ENCODE peak calls at places on chromosomes 3 and 15, in seven cellular contexts. V is K562, Q is SK-N-SH, X is HepG2, R is H1, L is HCT116, F is GM12878. O is an unnamed sample.

GRCh38 chr3:61650276-61650675 is 88.9 kb downstream of the PTPRG start:
- DNase-seq in L (no peak), X (no peak), Q (no peak), F (no peak), R (no peak), V (no peak), O (no peak)

GRCh38 chr15:34154725-34155204 is 52.9 kb downstream of the PGBD4 start:
- DNase-seq in F (no peak), Q (no peak), L (peak), X (no peak), V (no peak), R (no peak), O (no peak)

GRCh38 chr15:71820127-71820526 is 9.8 kb downstream of the NR2E3 start:
- DNase-seq in V (no peak), L (no peak), Q (no peak), R (no peak), X (no peak), F (no peak), O (no peak)

GRCh38 chr3:69719292-69719691 is 20.0 kb upstream of the MITF start:
- DNase-seq in X (no peak), R (no peak), F (no peak), L (no peak), V (no peak), Q (no peak), O (no peak)

GRCh38 chr3:45976191-45977091 is 19.2 kb downstream of the FYCO1 start:
- DNase-seq in Q (no peak), L (no peak), X (no peak), R (no peak), V (no peak), F (no peak), O (peak)

GRCh38 chr3:11282250-11283125 is 10.3 kb downstream of the ATG7 start:
- DNase-seq in X (no peak), F (no peak), L (no peak), R (no peak), V (no peak), Q (no peak), O (no peak)

GRCh38 chr3:180871901-180872300 is 40.6 kb upstream of the FXR1 start:
- DNase-seq in Q (no peak), V (no peak), F (no peak), X (no peak), R (no peak), L (no peak), O (no peak)

GRCh38 chr3:155676252-155676981 is 68.5 kb downstream of the PLCH1 start:
- DNase-seq in X (no peak), V (no peak), Q (peak), R (no peak), L (no peak), F (no peak), O (peak)

GRCh38 chr3:107988464-107989156 is 102.2 kb downstream of the CD47 start:
- DNase-seq in R (no peak), F (no peak), Q (no peak), L (no peak), X (no peak), V (no peak), O (no peak)

DNA sequence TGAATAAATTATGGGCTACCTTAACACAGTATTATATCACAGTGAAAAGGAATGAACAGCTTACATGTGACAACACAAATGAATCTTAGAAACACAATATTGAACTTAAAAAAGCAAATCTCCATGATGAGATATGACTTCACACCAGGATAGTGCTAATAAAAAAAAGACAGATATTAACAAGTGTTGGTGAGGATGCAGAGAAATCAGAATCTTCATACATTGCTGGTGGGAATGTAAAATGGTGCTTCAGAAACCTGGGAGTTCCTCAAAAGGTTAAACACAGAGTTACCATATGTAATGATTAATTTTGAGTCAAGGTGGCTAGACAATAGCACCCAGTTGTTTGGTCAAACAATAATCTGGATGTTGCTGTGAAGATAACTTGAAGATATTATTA is 51.4 kb downstream of the HSPBAP1 start:
- DNase-seq in V (no peak), Q (no peak), L (no peak), X (no peak), F (no peak), R (no peak), O (no peak)
- TF ChIP-seq JUND in V (no peak), Q (no peak), L (no peak), X (no peak), F (no peak), R (no peak), O (no peak)

GRCh38 chr3:106261396-106261795 is 392.6 kb upstream of the CBLB start:
- DNase-seq in V (no peak), X (no peak), F (no peak), L (no peak), Q (no peak), R (no peak), O (no peak)
- TF ChIP-seq JUND in V (no peak), X (no peak), F (no peak), L (no peak), Q (no peak), R (no peak), O (no peak)

GRCh38 chr3:127428344-127429001 is 140.6 kb upstream of the PRR20G start:
- DNase-seq in X (no peak), R (peak), L (peak), V (no peak), Q (no peak), F (no peak), O (no peak)
- TF ChIP-seq JUND in X (no peak), R (no peak), L (no peak), V (no peak), Q (no peak), F (no peak), O (no peak)

DNA sequence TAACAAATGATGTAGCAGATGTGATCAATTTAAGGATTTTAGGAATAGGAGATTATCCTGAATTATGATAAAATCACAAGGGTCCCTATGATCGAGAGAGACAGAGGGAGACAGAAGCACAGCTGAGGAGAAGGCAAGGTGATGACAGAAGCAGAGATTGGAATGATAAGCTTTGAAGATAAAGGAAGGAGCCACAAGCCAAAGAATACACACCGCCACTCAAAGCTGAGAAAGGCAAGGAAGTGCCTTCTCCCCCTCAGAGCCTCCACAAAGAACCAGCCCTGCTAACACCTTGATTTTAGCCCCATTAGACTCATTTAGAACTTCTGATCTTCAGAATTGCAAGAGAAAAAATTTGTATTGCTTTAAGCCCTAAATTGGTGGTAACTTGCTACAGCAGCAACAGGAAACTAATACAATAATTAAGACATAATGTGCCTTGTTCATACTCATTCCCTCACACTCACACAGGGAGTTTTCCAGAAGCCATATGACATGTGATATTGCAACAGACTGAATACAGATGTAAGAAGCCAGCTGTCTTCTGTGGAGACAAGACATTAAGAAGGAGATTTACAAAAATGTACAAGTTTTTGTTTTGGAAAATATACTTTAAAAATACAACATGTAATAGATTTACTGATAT is 38.2 kb downstream of the TRANK1 start:
- DNase-seq in X (no peak), L (no peak), V (no peak), R (no peak), Q (no peak), F (no peak), O (no peak)
- TF ChIP-seq JUND in X (no peak), L (no peak), V (peak), R (no peak), Q (no peak), F (no peak), O (no peak)

GRCh38 chr15:87752250-87752951 is 504.1 kb downstream of the NTRK3 start:
- DNase-seq in R (no peak), F (no peak), L (no peak), X (no peak), Q (no peak), V (no peak), O (peak)
- TF ChIP-seq JUND in R (no peak), F (no peak), L (no peak), X (no peak), Q (peak), V (no peak), O (no peak)

DNA sequence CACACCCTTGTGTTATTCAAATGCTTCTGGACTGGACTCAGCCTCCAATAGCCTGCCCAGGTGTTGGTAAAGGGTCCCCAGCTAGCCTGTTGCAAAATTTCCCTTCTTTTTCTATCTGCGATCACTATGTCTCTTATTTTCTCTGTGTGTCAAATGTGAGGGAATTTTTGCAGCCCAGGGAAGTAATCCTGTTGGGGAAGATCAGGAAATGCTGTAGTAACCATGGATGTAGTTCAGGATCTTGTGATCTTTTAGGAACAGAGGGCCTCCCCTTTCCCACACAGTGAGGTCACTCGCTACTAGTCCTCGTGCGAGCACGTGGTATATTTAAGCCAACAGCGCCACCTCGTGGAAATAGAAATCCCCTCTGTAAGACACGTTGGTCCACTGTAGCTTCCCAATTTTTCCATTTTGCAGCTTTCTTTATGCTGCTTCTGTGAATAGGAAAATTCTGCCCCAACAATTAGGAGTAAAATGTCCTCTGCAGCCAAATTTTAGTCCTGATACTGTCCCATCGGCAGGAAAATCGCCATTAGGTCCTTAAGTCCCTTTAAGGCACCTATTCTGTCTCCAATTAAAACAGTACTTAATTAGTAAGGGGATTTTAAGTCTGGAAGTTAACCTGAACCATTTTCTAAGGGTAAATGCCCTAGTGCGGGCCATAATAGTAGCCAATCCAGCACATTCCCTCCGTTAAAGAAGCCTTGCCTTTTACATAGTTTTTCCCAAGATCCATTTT is 4.0 kb upstream of the SMCO1 start:
- DNase-seq in X (peak), V (peak), F (no peak), L (peak), R (peak), Q (peak), O (peak)
- TF ChIP-seq JUND in X (no peak), V (peak), F (no peak), L (no peak), R (no peak), Q (no peak), O (no peak)

GRCh38 chr3:149621218-149622005 is 36.4 kb downstream of the WWTR1 start:
- DNase-seq in X (no peak), F (no peak), Q (no peak), L (no peak), V (no peak), R (no peak), O (no peak)
- TF ChIP-seq JUND in X (no peak), F (no peak), Q (peak), L (no peak), V (no peak), R (no peak), O (no peak)